ENCODE peak calls at places on chromosomes 1 and 21, in nine cellular contexts. W is Peyer's patch, D is GM13976, P is IMR-90, J is RWPE1, Q is HL-60, B is hepatocyte, Z is WERI-Rb-1, A is kidney. O is an unnamed sample.

GRCh38 chr21:46667735-46668380 is 32.4 kb downstream of the PRMT2 start:
- DNase-seq in W (no peak), D (peak; percentile 75), P (peak; percentile 17), J (peak; percentile 36), Q (peak; percentile 11), B (peak; percentile 41), Z (peak; percentile 82), A (peak; percentile 72), O (no peak)

GRCh38 chr1:6554907-6555778 is at the start of gene TAS1R1:
- DNase-seq in W (no peak), D (no peak), P (no peak), J (no peak), Q (no peak), B (no peak), Z (no peak), A (peak; percentile 75), O (no peak)

GRCh38 chr1:246971969-246972368 is 35.9 kb downstream of the ZNF695 start:
- DNase-seq in W (no peak), D (no peak), P (no peak), J (no peak), Q (no peak), B (no peak), Z (no peak), A (peak; percentile 33), O (no peak)

GRCh38 chr21:45288441-45288841 is 746 bp upstream of the POFUT2 start:
- DNase-seq in W (peak; percentile 18), D (no peak), P (no peak), J (no peak), Q (no peak), B (peak; percentile 28), Z (no peak), A (peak; percentile 82), O (peak; percentile 80)

GRCh38 chr1:213014642-213015041 is 1.0 kb downstream of the ANGEL2 start:
- DNase-seq in W (no peak), D (no peak), P (peak; percentile 13), J (peak; percentile 8), Q (peak; percentile 59), B (peak; percentile 15), Z (no peak), A (no peak), O (no peak)

GRCh38 chr1:184513421-184513820 is 126.6 kb downstream of the C1orf21 start:
- DNase-seq in W (no peak), D (no peak), P (peak; percentile 10), J (no peak), Q (no peak), B (no peak), Z (no peak), A (no peak), O (no peak)

GRCh38 chr1:110084226-110085078 is 14.0 kb upstream of the ALX3 start:
- DNase-seq in W (peak; percentile 19), D (peak; percentile 73), P (peak; percentile 54), J (no peak), Q (peak; percentile 49), B (peak; percentile 69), Z (no peak), A (peak; percentile 86), O (peak; percentile 88)

GRCh38 chr1:172293379-172293778 is 127.1 kb upstream of the C1orf105 start:
- DNase-seq in W (no peak), D (no peak), P (peak; percentile 77), J (no peak), Q (no peak), B (no peak), Z (no peak), A (no peak), O (no peak)

GRCh38 chr1:234748066-234748465 is 138.1 kb upstream of the IRF2BP2 start:
- DNase-seq in W (no peak), D (no peak), P (no peak), J (no peak), Q (no peak), B (no peak), Z (no peak), A (no peak), O (no peak)

GRCh38 chr1:170555370-170555769 is 23.4 kb downstream of the GORAB start:
- DNase-seq in W (no peak), D (no peak), P (peak; percentile 28), J (no peak), Q (no peak), B (no peak), Z (no peak), A (no peak), O (no peak)

GRCh38 chr1:1434812-1435093 is 737 bp upstream of the VWA1 start:
- DNase-seq in W (no peak), D (peak; percentile 38), P (no peak), J (no peak), Q (no peak), B (no peak), Z (no peak), A (no peak), O (no peak)

GRCh38 chr1:175208773-175209492 is 16.4 kb upstream of the KIAA0040 start:
- DNase-seq in W (peak; percentile 78), D (no peak), P (no peak), J (no peak), Q (peak; percentile 38), B (no peak), Z (no peak), A (no peak), O (no peak)

GRCh38 chr1:17516303-17517214 is 22.9 kb upstream of the ARHGEF10L start:
- DNase-seq in W (no peak), D (no peak), P (no peak), J (no peak), Q (no peak), B (peak; percentile 74), Z (no peak), A (no peak), O (no peak)

GRCh38 chr1:109425391-109425790 is 857 bp downstream of the PSMA5 start:
- DNase-seq in W (no peak), D (peak; percentile 71), P (peak; percentile 38), J (no peak), Q (no peak), B (no peak), Z (no peak), A (no peak), O (no peak)

GRCh38 chr1:17188889-17189631 is 15.9 kb upstream of the PADI1 start:
- DNase-seq in W (no peak), D (no peak), P (no peak), J (no peak), Q (no peak), B (no peak), Z (no peak), A (no peak), O (no peak)

GRCh38 chr1:27572679-27573426 is 31.1 kb downstream of the AHDC1 start:
- DNase-seq in W (no peak), D (no peak), P (no peak), J (no peak), Q (no peak), B (peak; percentile 23), Z (no peak), A (peak; percentile 85), O (no peak)

GRCh38 chr1:64941466-64942117 is 24.8 kb downstream of the JAK1 start:
- DNase-seq in W (no peak), D (no peak), P (no peak), J (no peak), Q (no peak), B (no peak), Z (no peak), A (no peak), O (no peak)

GRCh38 chr1:64136749-64137568 is 66.5 kb upstream of the UBE2U start:
- DNase-seq in W (peak; percentile 69), D (peak; percentile 43), P (peak; percentile 94), J (peak; percentile 62), Q (peak; percentile 56), B (peak; percentile 86), Z (peak; percentile 68), A (peak; percentile 60), O (peak; percentile 54)

GRCh38 chr1:209787551-209787950 is 3.2 kb upstream of the C1orf74 start:
- DNase-seq in W (no peak), D (no peak), P (peak; percentile 41), J (no peak), Q (no peak), B (peak; percentile 44), Z (no peak), A (no peak), O (no peak)

GRCh38 chr1:40059292-40059959 is 18.9 kb downstream of the CAP1 start:
- DNase-seq in W (no peak), D (no peak), P (peak; percentile 70), J (peak; percentile 33), Q (peak; percentile 74), B (no peak), Z (no peak), A (no peak), O (no peak)

GRCh38 chr1:244080343-244080929 is 29.4 kb downstream of the ZBTB18 start:
- DNase-seq in W (no peak), D (no peak), P (no peak), J (no peak), Q (no peak), B (no peak), Z (no peak), A (peak; percentile 82), O (no peak)

GRCh38 chr1:54884768-54885167 is 2.2 kb downstream of the DHCR24 start:
- DNase-seq in W (no peak), D (no peak), P (no peak), J (no peak), Q (no peak), B (no peak), Z (peak; percentile 49), A (no peak), O (no peak)

GRCh38 chr1:35369922-35370671 is 101.6 kb downstream of the ZMYM4 start:
- DNase-seq in W (no peak), D (peak; percentile 21), P (peak; percentile 90), J (no peak), Q (peak; percentile 6), B (peak; percentile 69), Z (no peak), A (no peak), O (no peak)

GRCh38 chr1:75614455-75615379 is 3.8 kb upstream of the SLC44A5 start:
- DNase-seq in W (peak; percentile 38), D (peak; percentile 70), P (peak; percentile 4), J (no peak), Q (peak; percentile 15), B (peak; percentile 77), Z (peak; percentile 92), A (peak; percentile 78), O (no peak)
- TF ChIP-seq CTCF in W (peak; percentile 4), D (peak; percentile 11), P (peak; percentile 21), J (no peak), Q (no peak), B (peak; percentile 42), Z (peak; percentile 86), A (peak; percentile 25), O (peak; percentile 15)

GRCh38 chr1:56758135-56758534 is 61.1 kb downstream of the FYB2 start:
- DNase-seq in W (no peak), D (no peak), P (no peak), J (peak; percentile 23), Q (no peak), B (peak; percentile 21), Z (peak; percentile 41), A (peak; percentile 45), O (no peak)
- TF ChIP-seq CTCF in W (no peak), D (no peak), P (no peak), J (no peak), Q (no peak), B (peak; percentile 29), Z (peak; percentile 52), A (peak; percentile 41), O (no peak)

GRCh38 chr1:159161001-159161718 is 10.3 kb upstream of the CADM3 start:
- DNase-seq in W (peak; percentile 62), D (peak; percentile 53), P (peak; percentile 86), J (peak; percentile 78), Q (peak; percentile 74), B (peak; percentile 89), Z (peak; percentile 81), A (no peak), O (no peak)
- TF ChIP-seq CTCF in W (peak; percentile 84), D (peak; percentile 97), P (peak; percentile 100), J (peak; percentile 97), Q (peak; percentile 86), B (peak; percentile 99), Z (peak; percentile 98), A (peak; percentile 97), O (peak; percentile 89)

GRCh38 chr1:77682442-77683141 is at the start of gene ZZZ3:
- DNase-seq in W (peak; percentile 93), D (peak; percentile 88), P (peak; percentile 95), J (peak; percentile 91), Q (peak; percentile 91), B (peak; percentile 95), Z (peak; percentile 89), A (peak; percentile 97), O (peak; percentile 94)
- TF ChIP-seq CTCF in W (no peak), D (no peak), P (no peak), J (no peak), Q (no peak), B (no peak), Z (peak; percentile 12), A (no peak), O (no peak)

O was measured in left lung.